ENCODE peak calls at places on chromosomes 12 and 14, in four cellular contexts. One of them, this sample, is unnamed.

GRCh38 chr12:15808250-15808971 is 19.2 kb upstream of the EPS8 start:
- DNase-seq in NCI-H1417: no peak
- DNase-seq in cerebellar cortex: no peak
- DNase-seq in thyroid gland: no peak
- DNase-seq in this sample: no peak

GRCh38 chr12:101713059-101713682 is 15.7 kb downstream of the CHPT1 start:
- DNase-seq in NCI-H1417: no peak
- DNase-seq in cerebellar cortex: peak
- DNase-seq in thyroid gland: peak
- DNase-seq in this sample: no peak

GRCh38 chr14:59377991-59378720 is 87.0 kb downstream of the GPR135 start:
- DNase-seq in cerebellar cortex: no peak
- DNase-seq in thyroid gland: no peak
- DNase-seq in NCI-H1417: peak
- DNase-seq in this sample: peak

GRCh38 chr12:120015313-120015712 is 26.3 kb downstream of the BICDL1 start:
- DNase-seq in NCI-H1417: no peak
- DNase-seq in thyroid gland: no peak
- DNase-seq in cerebellar cortex: no peak
- DNase-seq in this sample: no peak

GRCh38 chr14:50726372-50727107 is 58.4 kb upstream of the SAV1 start:
- DNase-seq in cerebellar cortex: no peak
- DNase-seq in thyroid gland: no peak
- DNase-seq in NCI-H1417: no peak
- DNase-seq in this sample: no peak

GRCh38 chr14:24139272-24139934 is 2.0 kb downstream of the EMC9 start:
- DNase-seq in thyroid gland: no peak
- DNase-seq in NCI-H1417: no peak
- DNase-seq in cerebellar cortex: no peak
- DNase-seq in this sample: peak

GRCh38 chr14:21734457-21735074 is 60.9 kb upstream of the OR4E1 start:
- DNase-seq in NCI-H1417: peak
- DNase-seq in thyroid gland: peak
- DNase-seq in cerebellar cortex: peak
- DNase-seq in this sample: peak

GRCh38 chr12:57027805-57028153 is 11.4 kb upstream of the TAC3 start:
- DNase-seq in cerebellar cortex: no peak
- DNase-seq in NCI-H1417: no peak
- DNase-seq in thyroid gland: no peak
- DNase-seq in this sample: no peak

GRCh38 chr12:12214635-12215131 is 52.2 kb downstream of the LRP6 start:
- DNase-seq in NCI-H1417: no peak
- DNase-seq in cerebellar cortex: no peak
- DNase-seq in thyroid gland: no peak
- DNase-seq in this sample: no peak

GRCh38 chr14:51298895-51299294 is 58.8 kb downstream of the TMX1 start:
- DNase-seq in thyroid gland: no peak
- DNase-seq in NCI-H1417: no peak
- DNase-seq in cerebellar cortex: no peak
- DNase-seq in this sample: no peak

GRCh38 chr14:74459289-74459946 is 33.4 kb upstream of the SYNDIG1L start:
- DNase-seq in NCI-H1417: no peak
- DNase-seq in cerebellar cortex: peak
- DNase-seq in thyroid gland: peak
- DNase-seq in this sample: no peak

GRCh38 chr14:73744175-73744867 is 30.1 kb upstream of the PNMA1 start:
- DNase-seq in cerebellar cortex: no peak
- DNase-seq in NCI-H1417: no peak
- DNase-seq in thyroid gland: no peak
- DNase-seq in this sample: no peak

GRCh38 chr14:55607386-55607785 is 27.4 kb downstream of the KTN1 start:
- DNase-seq in cerebellar cortex: no peak
- DNase-seq in thyroid gland: no peak
- DNase-seq in NCI-H1417: no peak
- DNase-seq in this sample: no peak

GRCh38 chr12:57069522-57069921 is 9.1 kb downstream of the NEMP1 start:
- DNase-seq in NCI-H1417: peak
- DNase-seq in cerebellar cortex: peak
- DNase-seq in thyroid gland: peak
- DNase-seq in this sample: peak

GRCh38 chr14:97458302-97459137 is 661.3 kb downstream of the VRK1 start:
- DNase-seq in NCI-H1417: no peak
- DNase-seq in thyroid gland: peak
- DNase-seq in cerebellar cortex: peak
- DNase-seq in this sample: peak

GRCh38 chr12:3965096-3965495 is 91.9 kb upstream of the PARP11 start:
- DNase-seq in NCI-H1417: no peak
- DNase-seq in cerebellar cortex: no peak
- DNase-seq in thyroid gland: no peak
- DNase-seq in this sample: no peak

GRCh38 chr12:52643233-52644077 is 8.6 kb downstream of the KRT2 start:
- DNase-seq in thyroid gland: no peak
- DNase-seq in NCI-H1417: no peak
- DNase-seq in cerebellar cortex: no peak
- DNase-seq in this sample: no peak

GRCh38 chr12:71440393-71441349 is 1.1 kb downstream of the LGR5 start:
- DNase-seq in NCI-H1417: no peak
- DNase-seq in cerebellar cortex: no peak
- DNase-seq in thyroid gland: no peak
- DNase-seq in this sample: no peak

GRCh38 chr14:92841930-92842329 is 47.8 kb downstream of the GOLGA5 start:
- DNase-seq in cerebellar cortex: no peak
- DNase-seq in NCI-H1417: no peak
- DNase-seq in thyroid gland: no peak
- DNase-seq in this sample: no peak

GRCh38 chr12:124637586-124637985 is 70.2 kb upstream of the NCOR2 start:
- DNase-seq in thyroid gland: no peak
- DNase-seq in cerebellar cortex: peak
- DNase-seq in NCI-H1417: no peak
- DNase-seq in this sample: no peak

GRCh38 chr14:75752907-75753594 is 92.0 kb downstream of the TTLL5 start:
- DNase-seq in thyroid gland: no peak
- DNase-seq in NCI-H1417: no peak
- DNase-seq in cerebellar cortex: no peak
- DNase-seq in this sample: no peak